ENCODE peak calls at places on chromosome 1, in four cellular contexts. I is NCI-H1417 treated with DMSO at 0.1 percent for 48 hours; F is NCI-H524; H is activated CD8-positive, alpha-beta memory T cell treated with anti-CD3 and anti-CD28 coated beads for 4 hours. Y is an unnamed sample.

GRCh38 chr1:54218883-54219687 is 19.1 kb downstream of the MRPL37 start:
- DNase-seq in I (no peak), H (no peak), F (peak; percentile 66), Y (peak; percentile 44)

GRCh38 chr1:56958526-56958925 is 7.3 kb downstream of the C8B start:
- DNase-seq in H (no peak), F (no peak), I (no peak), Y (peak; percentile 60)

GRCh38 chr1:169565335-169566271 is 20.7 kb downstream of the F5 start:
- DNase-seq in I (no peak), H (no peak), F (no peak), Y (no peak)

GRCh38 chr1:202283379-202283844 is 58.3 kb downstream of the UBE2T start:
- DNase-seq in H (no peak), F (no peak), I (peak; percentile 34), Y (no peak)

GRCh38 chr1:33735624-33736023 is 128.3 kb upstream of the HMGB4 start:
- DNase-seq in I (no peak), F (peak; percentile 70), H (no peak), Y (no peak)

GRCh38 chr1:114956570-114956969 is 73.1 kb upstream of the TSHB start:
- DNase-seq in I (no peak), H (no peak), F (peak; percentile 49), Y (peak; percentile 43)

GRCh38 chr1:42939216-42939615 is 19.5 kb downstream of the SLC2A1 start:
- DNase-seq in F (no peak), H (no peak), I (no peak), Y (no peak)

GRCh38 chr1:97826820-97827219 is 94.0 kb downstream of the DPYD start:
- DNase-seq in I (peak; percentile 74), H (no peak), F (peak; percentile 33), Y (no peak)

GRCh38 chr1:159141584-159142518 is 29.6 kb upstream of the CADM3 start:
- DNase-seq in H (no peak), F (peak; percentile 89), I (no peak), Y (no peak)

GRCh38 chr1:115748396-115749130 is 20.0 kb downstream of the CASQ2 start:
- DNase-seq in F (no peak), I (no peak), H (no peak), Y (no peak)

GRCh38 chr1:10687782-10688408 is 108.6 kb downstream of the CASZ1 start:
- DNase-seq in H (no peak), F (peak; percentile 87), I (no peak), Y (no peak)

GRCh38 chr1:9590945-9591668 is 2.4 kb downstream of the TMEM201 start:
- DNase-seq in H (no peak), F (no peak), I (no peak), Y (no peak)

GRCh38 chr1:162663589-162664030 is 31.3 kb downstream of the DDR2 start:
- DNase-seq in F (no peak), H (no peak), I (no peak), Y (no peak)

GRCh38 chr1:207134550-207134949 is 30.5 kb downstream of the C4BPA start:
- DNase-seq in F (no peak), H (no peak), I (no peak), Y (no peak)

GRCh38 chr1:223421025-223421424 is 27.8 kb downstream of the CCDC185 start:
- DNase-seq in H (no peak), F (peak; percentile 45), I (no peak), Y (no peak)

GRCh38 chr1:198837276-198838021 is 198.6 kb downstream of the PTPRC start:
- DNase-seq in H (no peak), F (no peak), I (no peak), Y (peak; percentile 49)